ENCODE peak calls at places on chromosome 21, in ten cellular contexts. S, E, D, R, X, F, Z, B, A and C are unnamed samples.

GRCh38 chr21:44708866-44709425 is 2.4 kb downstream of the TSPEAR start:
- DNase-seq in F (no peak), E (no peak), D (no peak), S (no peak), R (no peak), A (no peak), Z (no peak), B (no peak), X (no peak), C (no peak)

GRCh38 chr21:45612096-45613019 is 31.2 kb upstream of the PCBP3 start:
- DNase-seq in E (no peak), D (peak), A (no peak), X (peak), F (peak), S (no peak), Z (peak), R (no peak), B (no peak), C (peak)

GRCh38 chr21:43965911-43966585 is 46.1 kb upstream of the TRAPPC10 start:
- DNase-seq in F (no peak), Z (no peak), B (no peak), E (no peak), D (no peak), A (no peak), X (no peak), R (no peak), S (no peak), C (no peak)

GRCh38 chr21:43295016-43295958 is 126.5 kb downstream of the CRYAA start:
- DNase-seq in X (no peak), Z (no peak), S (no peak), R (no peak), E (no peak), D (no peak), F (no peak), B (peak), A (no peak), C (no peak)

GRCh38 chr21:45293726-45294401 is 6.2 kb upstream of the POFUT2 start:
- DNase-seq in F (no peak), Z (no peak), R (no peak), B (peak), S (no peak), X (no peak), A (no peak), D (no peak), E (peak), C (peak)

GRCh38 chr21:31557421-31557955 is 102.0 kb upstream of the SOD1 start:
- DNase-seq in B (no peak), E (no peak), Z (no peak), A (no peak), D (no peak), S (no peak), X (no peak), F (no peak), R (no peak), C (peak)

GRCh38 chr21:37257526-37257966 is 9.6 kb downstream of the VPS26C start:
- DNase-seq in E (no peak), A (peak), D (peak), S (no peak), Z (peak), X (peak), F (peak), B (peak), R (no peak), C (no peak)

GRCh38 chr21:44724166-44724565 is 12.8 kb upstream of the TSPEAR start:
- DNase-seq in D (no peak), R (no peak), X (no peak), B (no peak), A (no peak), Z (no peak), E (no peak), F (no peak), S (no peak), C (no peak)

GRCh38 chr21:26946744-26947446 is 20.0 kb downstream of the ADAMTS5 start:
- DNase-seq in B (no peak), A (no peak), Z (no peak), S (no peak), R (no peak), E (no peak), F (no peak), D (no peak), X (no peak), C (no peak)

GRCh38 chr21:44637018-44637850 is at the start of gene KRTAP10-10:
- DNase-seq in D (no peak), F (no peak), Z (no peak), B (no peak), E (no peak), A (no peak), X (no peak), R (no peak), S (no peak), C (no peak)

GRCh38 chr21:33434770-33435360 is 31.7 kb downstream of the IFNGR2 start:
- DNase-seq in X (peak), Z (no peak), D (peak), E (no peak), R (no peak), S (no peak), B (no peak), F (peak), A (peak), C (no peak)

GRCh38 chr21:18782721-18783120 is 379.1 kb upstream of the TMPRSS15 start:
- DNase-seq in E (no peak), X (no peak), F (no peak), A (no peak), S (no peak), B (no peak), Z (no peak), R (no peak), D (no peak), C (no peak)

GRCh38 chr21:34743285-34743684 is 74.5 kb downstream of the CLIC6 start:
- DNase-seq in F (no peak), S (no peak), A (no peak), D (no peak), E (no peak), X (no peak), R (no peak), Z (no peak), B (no peak), C (no peak)

GRCh38 chr21:37386151-37386550 is 19.6 kb downstream of the DYRK1A start:
- DNase-seq in S (no peak), A (no peak), X (no peak), D (no peak), E (no peak), F (no peak), Z (no peak), B (no peak), R (no peak), C (no peak)

GRCh38 chr21:46661211-46661625 is 25.7 kb downstream of the PRMT2 start:
- DNase-seq in Z (peak), X (peak), S (no peak), A (peak), D (peak), B (peak), E (peak), R (no peak), F (peak), C (peak)
- H3K4me3 ChIP-seq in Z (peak), X (peak), S (no peak), A (no peak), D (no peak), B (peak), E (peak), R (peak), F (peak), C (peak)

GRCh38 chr21:41565550-41565949 is 57.6 kb upstream of the TMPRSS2 start:
- DNase-seq in Z (no peak), R (no peak), D (no peak), B (no peak), F (no peak), E (no peak), A (no peak), X (no peak), S (no peak), C (no peak)
- H3K27ac ChIP-seq in Z (no peak), R (no peak), D (no peak), B (no peak), F (no peak), E (no peak), A (no peak), X (no peak), S (no peak), C (no peak)

GRCh38 chr21:16071082-16071481 is 341.3 kb downstream of the USP25 start:
- DNase-seq in S (no peak), E (peak), D (peak), X (no peak), R (no peak), F (peak), B (no peak), A (no peak), Z (peak), C (peak)
- H3K4me3 ChIP-seq in S (no peak), E (peak), D (no peak), X (peak), R (peak), F (peak), B (peak), A (no peak), Z (peak), C (peak)

GRCh38 chr21:41647806-41648561 is 118.9 kb downstream of the RIPK4 start:
- DNase-seq in E (no peak), F (peak), B (no peak), R (no peak), S (no peak), X (no peak), D (no peak), Z (no peak), A (no peak), C (no peak)

GRCh38 chr21:41651396-41651795 is 115.5 kb downstream of the RIPK4 start:
- DNase-seq in F (no peak), E (no peak), A (no peak), Z (no peak), B (no peak), X (no peak), D (no peak), S (no peak), R (no peak), C (no peak)

GRCh38 chr21:41651830-41652229 is 115.0 kb downstream of the RIPK4 start:
- DNase-seq in S (no peak), F (no peak), D (no peak), A (no peak), E (no peak), Z (no peak), B (no peak), X (no peak), R (no peak), C (no peak)

GRCh38 chr21:41650526-41651145 is 116.2 kb downstream of the RIPK4 start:
- DNase-seq in X (no peak), Z (no peak), A (no peak), S (no peak), F (no peak), D (no peak), B (no peak), E (no peak), R (no peak), C (no peak)

GRCh38 chr21:41648591-41649031 is 118.2 kb downstream of the RIPK4 start:
- DNase-seq in D (peak), F (peak), S (no peak), A (no peak), Z (peak), R (no peak), B (no peak), X (peak), E (no peak), C (no peak)
- H3K27ac ChIP-seq in D (no peak), F (no peak), S (no peak), A (no peak), Z (no peak), R (peak), B (no peak), X (peak), E (no peak), C (no peak)